ENCODE peak calls at places on chromosomes 12 and 14, in five cellular contexts. R is OCI-LY7, K is GM23248, X is GM23338, N is neural progenitor cell. M is an unnamed sample.

GRCh38 chr12:54416908-54417603 is 2.0 kb downstream of the ITGA5 start:
- DNase-seq in R (no peak), K (peak), X (no peak), N (no peak), M (no peak)

GRCh38 chr12:46699986-46700385 is 125.8 kb downstream of the SLC38A4 start:
- DNase-seq in R (no peak), K (no peak), X (no peak), N (no peak), M (no peak)

GRCh38 chr12:62802981-62803380 is 132.0 kb downstream of the PPM1H start:
- DNase-seq in R (no peak), K (no peak), X (no peak), N (no peak), M (no peak)

GRCh38 chr14:52377940-52378339 is 63.8 kb downstream of the PTGER2 start:
- DNase-seq in R (peak), K (no peak), X (peak), N (peak), M (no peak)

GRCh38 chr14:103418508-103418818 is 33.2 kb downstream of the MARK3 start:
- DNase-seq in R (no peak), K (peak), X (no peak), N (no peak), M (peak)

GRCh38 chr12:52611080-52611468 is 7.3 kb downstream of the KRT73 start:
- DNase-seq in R (no peak), K (no peak), X (no peak), N (no peak), M (no peak)

GRCh38 chr12:71162832-71163711 is 5.3 kb upstream of the TSPAN8 start:
- DNase-seq in R (no peak), K (no peak), X (no peak), N (no peak), M (peak)

GRCh38 chr12:45215419-45216296 is at the start of gene ANO6:
- DNase-seq in R (peak), K (peak), X (peak), N (peak), M (peak)

GRCh38 chr12:46660719-46661118 is 165.1 kb downstream of the SLC38A4 start:
- DNase-seq in R (no peak), K (peak), X (no peak), N (no peak), M (no peak)

GRCh38 chr12:65823481-65824313 is 586 bp upstream of the HMGA2 start:
- DNase-seq in R (no peak), K (peak), X (peak), N (peak), M (peak)

GRCh38 chr14:100872641-100873071 is 30.9 kb downstream of the RTL1 start:
- DNase-seq in R (no peak), K (no peak), X (no peak), N (no peak), M (no peak)

GRCh38 chr12:85253823-85254222 is 26.2 kb upstream of the ALX1 start:
- DNase-seq in R (no peak), K (peak), X (no peak), N (peak), M (no peak)

GRCh38 chr14:66493750-66494149 is 7.6 kb downstream of the CCDC196 start:
- DNase-seq in R (no peak), K (no peak), X (no peak), N (no peak), M (no peak)

GRCh38 chr14:73887704-73888459 is 1.2 kb downstream of the ZNF410 start:
- DNase-seq in R (peak), K (peak), X (no peak), N (no peak), M (no peak)

GRCh38 chr12:109591041-109591440 is 17.4 kb downstream of the MVK start:
- DNase-seq in R (no peak), K (no peak), X (no peak), N (no peak), M (no peak)

GRCh38 chr14:32426596-32427408 is 97.7 kb downstream of the AKAP6 start:
- DNase-seq in R (no peak), K (no peak), X (no peak), N (peak), M (no peak)

GRCh38 chr12:107441906-107442305 is 243.7 kb upstream of the PWP1 start:
- DNase-seq in R (no peak), K (peak), X (no peak), N (no peak), M (no peak)

GRCh38 chr12:116263844-116264243 is 13.6 kb downstream of the MED13L start:
- DNase-seq in R (no peak), K (no peak), X (peak), N (peak), M (no peak)

GRCh38 chr12:59708059-59708458 is 112.2 kb downstream of the SLC16A7 start:
- DNase-seq in R (no peak), K (peak), X (no peak), N (no peak), M (no peak)

GRCh38 chr14:53470351-53471043 is 317.4 kb upstream of the DDHD1 start:
- DNase-seq in R (no peak), K (peak), X (no peak), N (no peak), M (no peak)

GRCh38 chr14:65421201-65421981 is 8.9 kb downstream of the FUT8 start:
- DNase-seq in R (no peak), K (peak), X (no peak), N (peak), M (no peak)

GRCh38 chr12:130920711-130921381 is 32.9 kb upstream of the ADGRD1 start:
- DNase-seq in R (no peak), K (peak), X (no peak), N (no peak), M (peak)

GRCh38 chr14:104298458-104298857 is 160.1 kb downstream of the KIF26A start:
- DNase-seq in R (no peak), K (no peak), X (no peak), N (no peak), M (no peak)

GRCh38 chr12:104182144-104182543 is 33.4 kb upstream of the TXNRD1 start:
- DNase-seq in R (no peak), K (peak), X (no peak), N (no peak), M (no peak)

GRCh38 chr12:50918584-50919316 is 33.6 kb upstream of the HIGD1C start:
- DNase-seq in R (no peak), K (no peak), X (no peak), N (no peak), M (no peak)

GRCh38 chr12:67826946-67827719 is 162.1 kb upstream of the IFNG-AS1 start:
- DNase-seq in R (no peak), K (peak), X (no peak), N (no peak), M (peak)

GRCh38 chr12:70828391-70828790 is 92.1 kb downstream of the PTPRR start:
- DNase-seq in R (no peak), K (peak), X (no peak), N (no peak), M (no peak)

GRCh38 chr12:104177663-104178501 is 37.7 kb upstream of the TXNRD1 start:
- DNase-seq in R (no peak), K (peak), X (no peak), N (no peak), M (peak)

GRCh38 chr12:107537464-107538119 is 148.0 kb upstream of the PWP1 start:
- DNase-seq in R (no peak), K (no peak), X (no peak), N (no peak), M (no peak)

GRCh38 chr14:73426877-73427276 is 31.5 kb downstream of the NUMB start:
- DNase-seq in R (no peak), K (peak), X (no peak), N (no peak), M (peak)

GRCh38 chr12:7905071-7905470 is 30.9 kb downstream of the SLC2A3 start:
- DNase-seq in R (no peak), K (no peak), X (no peak), N (no peak), M (no peak)
- TF ChIP-seq EZH2phosphoT487 in R (no peak), K (no peak), X (no peak), N (no peak), M (no peak)

DNA sequence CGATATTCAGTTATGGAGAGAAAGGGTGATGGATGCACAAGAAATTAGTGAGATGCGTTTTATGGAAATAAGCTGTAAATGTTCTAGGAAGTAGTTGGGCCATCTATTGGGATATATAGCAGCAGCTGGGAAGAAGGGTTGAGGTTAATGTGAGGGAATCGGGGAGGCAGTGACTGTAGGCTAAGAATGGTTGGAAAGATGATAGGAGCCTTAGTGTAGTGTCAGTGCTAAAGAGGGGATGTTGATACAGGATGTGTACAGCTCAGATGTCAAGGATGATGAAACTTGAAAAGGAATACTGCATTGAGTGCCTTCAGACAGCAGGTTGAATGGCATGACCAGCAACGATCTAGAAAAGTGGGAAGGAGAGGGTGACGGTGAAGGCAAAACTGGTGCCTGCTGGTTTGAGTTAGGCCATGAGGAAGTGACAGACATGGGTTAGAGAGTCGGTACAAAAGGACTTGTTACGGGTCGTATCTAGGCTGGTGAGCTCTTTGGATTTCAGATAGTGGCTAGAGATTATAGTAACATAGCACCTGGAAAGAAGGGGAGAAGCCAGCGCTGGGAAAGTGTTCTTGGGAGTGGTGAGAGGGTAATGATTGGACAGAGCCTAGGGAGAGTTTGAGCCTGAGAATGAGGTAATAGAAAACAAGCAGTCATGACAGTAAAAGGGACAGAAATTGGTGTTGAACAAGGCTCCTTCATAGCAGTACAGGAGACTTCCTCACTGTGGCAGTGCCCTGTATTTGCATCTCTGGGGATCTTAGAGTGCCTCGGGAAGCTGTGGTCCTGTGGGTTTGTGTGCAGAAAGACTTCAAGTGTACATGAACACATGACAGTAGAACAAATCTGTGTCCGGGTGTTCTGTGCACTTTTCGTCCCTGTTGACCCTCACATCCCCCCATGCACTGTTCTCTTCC is 9.6 kb downstream of the MARS1 start:
- DNase-seq in R (no peak), K (no peak), X (no peak), N (no peak), M (no peak)
- TF ChIP-seq EZH2phosphoT487 in R (no peak), K (no peak), X (no peak), N (no peak), M (no peak)

GRCh38 chr12:2276288-2276842 is 223.6 kb downstream of the CACNA1C start:
- DNase-seq in R (no peak), K (peak), X (no peak), N (no peak), M (no peak)
- TF ChIP-seq EZH2phosphoT487 in R (no peak), K (no peak), X (no peak), N (no peak), M (no peak)

DNA sequence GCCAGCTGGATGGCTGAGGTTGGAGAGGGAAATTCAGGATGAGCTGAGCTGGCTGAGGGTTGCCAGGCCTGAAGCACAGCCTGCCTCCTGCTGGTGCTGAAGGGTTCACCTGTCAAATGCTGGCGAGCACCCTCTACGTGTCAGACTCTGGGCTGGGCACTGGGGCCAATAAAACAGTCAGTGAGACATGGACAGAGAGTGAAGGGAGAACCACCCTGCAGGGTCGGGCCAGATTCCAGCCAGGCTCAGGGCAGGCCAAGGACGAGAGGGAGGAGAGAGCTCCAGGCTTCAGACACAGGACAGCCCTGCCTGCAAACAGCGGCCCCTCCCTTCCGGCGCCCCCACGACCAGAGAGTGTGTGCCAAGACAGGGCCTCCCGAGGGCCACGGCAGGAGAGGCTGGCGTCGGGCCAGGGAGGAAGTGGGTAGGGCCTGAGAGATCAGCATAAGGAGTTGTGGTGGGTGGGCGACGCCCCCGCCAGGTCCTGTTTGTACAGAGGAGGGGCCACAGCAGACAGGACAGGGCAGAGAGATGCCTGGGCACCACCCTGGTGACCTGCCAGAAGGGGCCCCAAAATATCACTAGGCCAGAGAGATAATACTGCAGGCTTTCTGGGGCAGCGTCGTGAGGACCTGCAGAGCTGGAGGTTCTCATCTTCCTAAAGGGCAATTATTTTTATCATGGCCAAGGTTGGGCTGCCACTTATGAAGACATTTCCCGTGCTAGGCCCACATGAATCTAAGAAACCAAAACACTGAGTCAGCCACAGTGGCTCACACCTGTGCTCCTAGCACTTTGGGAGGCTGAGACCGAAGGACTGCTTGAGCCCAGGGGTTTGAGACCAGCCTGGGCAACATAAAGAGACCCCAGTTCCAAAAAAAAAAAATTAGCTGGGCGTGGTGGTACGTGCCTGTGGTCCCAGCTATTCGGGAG is 73.1 kb upstream of the GPR68 start:
- DNase-seq in R (peak), K (peak), X (no peak), N (no peak), M (no peak)
- TF ChIP-seq EZH2phosphoT487 in R (no peak), K (no peak), X (no peak), N (no peak), M (no peak)

GRCh38 chr12:49230176-49230575 is 34.7 kb upstream of the TUBA1C start:
- DNase-seq in R (no peak), K (no peak), X (no peak), N (no peak), M (no peak)
- TF ChIP-seq EZH2phosphoT487 in R (no peak), K (no peak), X (no peak), N (no peak), M (no peak)

GRCh38 chr14:50649691-50650090 is 18.4 kb downstream of the SAV1 start:
- DNase-seq in R (peak), K (no peak), X (no peak), N (no peak), M (no peak)

GRCh38 chr14:50647753-50648152 is 20.4 kb downstream of the SAV1 start:
- DNase-seq in R (no peak), K (peak), X (no peak), N (no peak), M (no peak)

DNA sequence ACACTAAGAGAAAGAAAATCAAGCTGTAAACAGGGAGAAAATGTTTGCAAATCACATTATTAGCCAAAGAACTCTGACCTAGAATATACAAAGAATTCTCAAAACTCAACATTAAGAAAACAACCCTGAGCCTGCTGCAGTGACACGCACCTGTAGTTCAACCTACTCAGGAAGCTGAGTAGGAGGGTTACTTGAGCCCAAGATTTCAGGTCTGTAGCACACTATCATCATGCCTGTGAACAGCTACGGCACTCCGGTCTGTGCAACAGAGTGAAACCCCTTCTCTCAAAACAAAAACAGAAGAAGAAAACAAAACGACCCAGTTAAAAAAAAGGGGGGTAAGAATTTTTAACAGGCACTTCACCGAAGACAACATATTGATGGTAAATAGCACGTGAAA is 20.8 kb downstream of the SAV1 start:
- DNase-seq in R (peak), K (no peak), X (no peak), N (no peak), M (no peak)
- TF ChIP-seq EZH2phosphoT487 in R (no peak), K (no peak), X (no peak), N (no peak), M (no peak)

GRCh38 chr14:95547626-95548327 is 12.9 kb downstream of the GLRX5 start:
- DNase-seq in R (no peak), K (peak), X (peak), N (peak), M (no peak)
- TF ChIP-seq EZH2phosphoT487 in R (no peak), K (no peak), X (no peak), N (no peak), M (no peak)

GRCh38 chr12:113043240-113043639 is 13.3 kb upstream of the DTX1 start:
- DNase-seq in R (no peak), K (no peak), X (no peak), N (no peak), M (no peak)

GRCh38 chr12:113041560-113041959 is 15.0 kb upstream of the DTX1 start:
- DNase-seq in R (no peak), K (no peak), X (no peak), N (no peak), M (no peak)

GRCh38 chr12:113044516-113044915 is 12.0 kb upstream of the DTX1 start:
- DNase-seq in R (no peak), K (no peak), X (no peak), N (no peak), M (no peak)

GRCh38 chr12:113039911-113040425 is 16.6 kb upstream of the DTX1 start:
- DNase-seq in R (no peak), K (no peak), X (no peak), N (no peak), M (no peak)

GRCh38 chr12:113040722-113041168 is 15.8 kb upstream of the DTX1 start:
- DNase-seq in R (no peak), K (peak), X (no peak), N (no peak), M (peak)
- TF ChIP-seq EZH2phosphoT487 in R (no peak), K (no peak), X (no peak), N (no peak), M (no peak)

GRCh38 chr14:61145258-61145902 is 135.8 kb downstream of the TMEM30B start:
- DNase-seq in R (no peak), K (peak), X (no peak), N (no peak), M (peak)
- TF ChIP-seq EZH2phosphoT487 in R (no peak), K (peak), X (no peak), N (no peak), M (no peak)

GRCh38 chr12:123057505-123058265 is 77.2 kb downstream of the ARL6IP4 start:
- DNase-seq in R (peak), K (no peak), X (no peak), N (no peak), M (no peak)
- TF ChIP-seq EZH2phosphoT487 in R (no peak), K (no peak), X (no peak), N (no peak), M (no peak)